ENCODE peak calls at places on chromosomes 11 and 22, in five cellular contexts. D, J, S, X and N are unnamed samples.

GRCh38 chr22:37480387-37481346 is 5.5 kb downstream of the MFNG start:
- DNase-seq in X (no peak), S (no peak), D (peak), J (no peak), N (no peak)

GRCh38 chr11:72624496-72625201 is 49.6 kb downstream of the PDE2A start:
- DNase-seq in D (peak), J (no peak), S (no peak), X (no peak), N (no peak)

GRCh38 chr11:3157381-3158130 is 7.6 kb downstream of the OSBPL5 start:
- DNase-seq in X (no peak), S (no peak), D (peak), J (peak), N (no peak)

GRCh38 chr11:70828498-70829159 is 423.7 kb downstream of the SHANK2 start:
- DNase-seq in J (no peak), D (no peak), S (no peak), X (no peak), N (no peak)

GRCh38 chr11:123977731-123978347 is at the start of gene OR10S1:
- DNase-seq in S (no peak), X (no peak), D (no peak), J (no peak), N (no peak)

GRCh38 chr11:73530109-73530508 is 67.8 kb downstream of the FAM168A start:
- DNase-seq in D (no peak), J (no peak), S (no peak), X (no peak), N (no peak)

GRCh38 chr22:26681395-26681821 is 24.0 kb downstream of the MIAT start:
- DNase-seq in S (no peak), J (no peak), X (no peak), D (peak), N (no peak)

GRCh38 chr11:48012051-48012391 is 31.7 kb downstream of the PTPRJ start:
- DNase-seq in D (no peak), X (no peak), J (no peak), S (no peak), N (no peak)

GRCh38 chr11:68974421-68975194 is 6.2 kb downstream of the MRGPRD start:
- DNase-seq in D (peak), J (no peak), X (peak), S (no peak), N (no peak)

GRCh38 chr11:118928870-118929495 is 3.3 kb upstream of the BCL9L start:
- DNase-seq in X (no peak), S (no peak), J (peak), D (peak), N (no peak)

GRCh38 chr22:43396934-43397457 is 14.8 kb upstream of the MPPED1 start:
- DNase-seq in S (no peak), D (peak), J (no peak), X (no peak), N (no peak)

GRCh38 chr22:28822930-28823481 is 22.6 kb upstream of the XBP1 start:
- DNase-seq in D (no peak), J (peak), S (no peak), X (peak), N (no peak)

DNA sequence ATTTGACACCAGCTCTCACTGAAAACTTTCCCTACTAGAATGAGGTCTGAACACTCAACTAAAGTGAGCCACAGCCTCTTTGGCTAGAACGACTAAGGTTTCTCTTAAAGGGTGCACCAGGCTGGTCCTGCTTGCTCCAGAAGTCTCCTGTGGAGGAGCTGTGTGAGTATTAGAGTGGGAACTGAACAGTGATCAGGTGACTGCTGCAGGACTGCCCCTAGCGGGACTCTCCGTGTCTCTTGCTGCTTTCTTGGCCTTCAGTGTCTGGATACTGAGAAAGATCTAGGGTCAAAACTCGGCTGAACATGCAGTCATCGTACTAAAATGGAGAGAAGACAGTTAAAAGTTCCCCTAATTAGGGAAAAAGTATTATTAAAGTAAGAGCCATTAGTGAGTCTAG is 34.6 kb downstream of the FAM118A start:
- DNase-seq in J (no peak), S (no peak), D (no peak), X (no peak), N (no peak)
- TF ChIP-seq CTCF in J (no peak), S (no peak), D (no peak), X (no peak), N (no peak)

GRCh38 chr11:112289588-112290461 is 29.2 kb upstream of the PLET1 start:
- DNase-seq in J (peak), X (peak), D (peak), S (no peak), N (no peak)
- H3K4me3 ChIP-seq in J (peak), X (peak), D (peak), S (peak), N (peak)

DNA sequence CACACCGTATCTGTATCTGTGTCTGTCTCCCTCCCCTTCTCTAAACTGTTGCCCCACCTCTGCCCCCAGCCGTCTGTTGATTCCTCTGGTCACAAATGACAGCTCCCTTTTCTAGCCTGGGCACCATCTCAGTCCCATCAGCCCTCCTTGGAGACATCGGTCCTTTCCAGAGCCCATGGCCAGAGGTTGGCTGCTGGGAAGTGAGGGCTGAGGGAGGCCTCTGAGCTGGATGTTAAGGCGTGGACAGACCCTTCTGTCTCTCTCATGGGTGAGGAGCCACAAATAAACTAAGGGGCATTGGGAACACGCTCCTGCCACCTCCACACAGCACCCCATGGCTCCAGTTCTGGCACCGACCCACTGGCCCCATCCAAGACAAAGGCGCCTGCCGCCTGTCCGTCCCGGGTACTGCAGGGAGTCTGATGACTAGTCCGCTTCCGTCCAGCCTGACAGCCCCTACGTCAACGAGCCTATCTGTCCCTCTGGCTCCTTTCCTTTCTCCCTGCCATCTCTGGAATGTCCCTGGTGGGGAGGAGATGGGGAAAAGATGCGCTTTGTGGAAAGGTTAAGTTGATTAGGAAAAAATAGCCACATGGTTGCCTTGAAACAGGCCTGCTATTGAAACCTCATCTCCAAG is 10.5 kb downstream of the PDGFB start:
- DNase-seq in J (no peak), X (peak), D (no peak), S (no peak), N (no peak)
- TF ChIP-seq CTCF in J (no peak), X (no peak), D (peak), S (no peak), N (no peak)

GRCh38 chr11:64092119-64092760 is 56.5 kb downstream of the FLRT1 start:
- DNase-seq in S (no peak), J (no peak), X (no peak), D (no peak), N (no peak)
- H3K4me3 ChIP-seq in S (no peak), J (no peak), X (no peak), D (no peak), N (no peak)

GRCh38 chr11:126723665-126724045 is 276.9 kb downstream of the KIRREL3 start:
- DNase-seq in X (no peak), S (no peak), J (no peak), D (no peak), N (no peak)

GRCh38 chr11:126725521-126725920 is 275.0 kb downstream of the KIRREL3 start:
- DNase-seq in D (no peak), S (no peak), J (no peak), X (no peak), N (no peak)

GRCh38 chr11:126725043-126725442 is 275.5 kb downstream of the KIRREL3 start:
- DNase-seq in D (no peak), J (no peak), X (no peak), S (no peak), N (no peak)

GRCh38 chr11:126722006-126722736 is 278.4 kb downstream of the KIRREL3 start:
- DNase-seq in D (no peak), X (no peak), J (no peak), S (no peak), N (no peak)

DNA sequence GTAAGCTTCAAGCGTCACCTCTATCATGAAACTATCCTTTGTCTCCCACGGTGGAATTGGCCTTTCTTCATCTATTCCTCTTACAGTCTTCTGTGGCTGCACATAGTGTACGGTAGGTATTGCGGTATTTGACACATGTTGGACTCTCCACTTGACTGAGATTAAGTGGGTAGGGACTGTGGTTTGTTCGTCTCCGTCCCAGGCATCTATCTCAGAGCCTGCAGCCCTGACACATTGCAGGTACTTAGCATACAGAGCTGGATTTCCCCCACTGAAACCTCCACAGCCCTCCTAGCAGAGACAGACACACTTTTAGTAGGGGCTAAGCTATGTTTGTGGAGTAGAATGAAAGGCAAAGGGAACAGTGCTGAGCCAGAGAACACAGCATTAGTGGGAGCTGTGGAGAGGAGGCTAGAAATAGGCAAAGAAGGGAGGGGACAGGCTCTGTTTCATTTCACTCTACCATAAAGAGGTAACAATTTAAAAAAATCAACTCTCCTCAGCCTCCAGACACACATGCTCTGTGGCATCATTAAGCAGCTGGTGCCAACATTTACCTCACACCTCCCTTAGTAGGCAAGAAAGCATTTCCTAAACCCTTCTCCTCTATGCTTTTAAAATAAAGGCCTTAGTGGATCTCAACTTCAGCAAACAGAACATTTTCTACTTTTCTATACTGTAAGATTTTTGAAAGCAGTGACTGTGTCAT is 277.5 kb downstream of the KIRREL3 start:
- DNase-seq in S (no peak), J (no peak), X (no peak), D (no peak), N (no peak)
- TF ChIP-seq CTCF in S (no peak), J (no peak), X (no peak), D (no peak), N (no peak)

DNA sequence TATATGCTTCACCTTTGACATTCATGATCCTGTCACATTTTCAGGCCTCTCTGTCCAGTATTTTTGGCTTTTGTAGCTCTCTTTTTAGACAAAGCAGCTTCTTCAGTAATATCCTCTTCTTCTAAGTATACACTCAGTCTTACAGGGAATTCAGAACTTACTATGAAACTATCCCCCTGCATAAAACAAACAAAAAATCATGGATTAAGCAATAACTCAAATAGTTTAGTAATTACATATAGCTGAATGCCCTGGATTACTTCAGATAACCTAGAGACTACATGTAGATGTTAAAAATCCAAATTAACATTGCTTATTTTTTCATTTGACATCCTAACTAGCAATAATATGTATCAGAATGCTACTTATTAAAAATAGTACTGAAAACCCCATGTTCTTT is 5.2 kb downstream of the TAF1D start:
- DNase-seq in J (no peak), X (no peak), S (no peak), D (no peak), N (no peak)
- H3K4me3 ChIP-seq in J (no peak), X (peak), S (no peak), D (no peak), N (no peak)

GRCh38 chr11:210803-211180 is 3.3 kb downstream of the RIC8A start:
- DNase-seq in D (no peak), X (no peak), J (no peak), S (no peak), N (no peak)

GRCh38 chr11:210122-210802 is 2.8 kb downstream of the RIC8A start:
- DNase-seq in X (no peak), D (no peak), J (no peak), S (no peak), N (peak)

GRCh38 chr11:208917-209260 is 1.4 kb downstream of the RIC8A start:
- DNase-seq in X (no peak), D (no peak), J (no peak), S (no peak), N (no peak)

GRCh38 chr11:208177-208916 is 839 bp downstream of the RIC8A start:
- DNase-seq in D (peak), J (peak), X (peak), S (no peak), N (no peak)

GRCh38 chr11:209275-210121 is 2.0 kb downstream of the RIC8A start:
- DNase-seq in J (no peak), S (no peak), X (peak), D (peak), N (no peak)
- TF ChIP-seq CTCF in J (no peak), S (no peak), X (no peak), D (no peak), N (peak)

GRCh38 chr11:61587951-61588695 is 7.2 kb upstream of the SYT7 start:
- DNase-seq in X (peak), S (no peak), J (peak), D (peak), N (no peak)
- H3K4me3 ChIP-seq in X (no peak), S (peak), J (peak), D (peak), N (no peak)

GRCh38 chr11:89168396-89168795 is 9.3 kb upstream of the TYR start:
- DNase-seq in J (no peak), X (no peak), D (no peak), S (no peak), N (no peak)
- TF ChIP-seq CTCF in J (no peak), X (no peak), D (no peak), S (no peak), N (no peak)

GRCh38 chr11:94175545-94175944 is 46.9 kb downstream of the PANX1 start:
- DNase-seq in J (no peak), X (no peak), S (peak), D (no peak), N (peak)
- H3K4me3 ChIP-seq in J (no peak), X (no peak), S (no peak), D (no peak), N (no peak)